ENCODE peak calls at places on chromosome 7, in six cellular contexts. C is activated CD8-positive, alpha-beta memory T cell treated with anti-CD3 and anti-CD28 coated beads, Interleukin-2, amount 10 ng/mL, durations not matched to agents 7 days and 5 days; N is GM23338; S is NCI-H1436; M is stimulated activated CD4-positive, alpha-beta T cell treated with anti-CD3 and anti-CD28 coated beads, TNF-alpha, amount 100 ng/mL, for 1 hour; H is left cardiac atrium. B is an unnamed sample.

GRCh38 chr7:155470686-155471638 is 13.0 kb downstream of the EN2 start:
- DNase-seq in C (no peak), N (peak; percentile 27), S (no peak), M (no peak), H (no peak), B (no peak)

GRCh38 chr7:122885583-122886356 is 490 bp downstream of the CADPS2 start:
- DNase-seq in C (no peak), N (peak; percentile 69), S (peak; percentile 33), M (no peak), H (peak; percentile 59), B (peak; percentile 6)

GRCh38 chr7:74658171-74659004 is 870 bp downstream of the GTF2I start:
- DNase-seq in C (peak; percentile 94), N (peak; percentile 97), S (peak; percentile 94), M (peak; percentile 70), H (peak; percentile 95), B (peak; percentile 92)

GRCh38 chr7:14639801-14640200 is 262.8 kb downstream of the DGKB start:
- DNase-seq in C (no peak), N (no peak), S (no peak), M (no peak), H (no peak), B (peak; percentile 31)

GRCh38 chr7:87354749-87355148 is 9.3 kb downstream of the CROT start:
- DNase-seq in C (no peak), N (peak; percentile 57), S (peak; percentile 0), M (no peak), H (no peak), B (no peak)

GRCh38 chr7:111846900-111847299 is 284.6 kb upstream of the IMMP2L start:
- DNase-seq in C (no peak), N (no peak), S (no peak), M (no peak), H (no peak), B (no peak)

GRCh38 chr7:117297606-117298005 is 25.3 kb downstream of the WNT2 start:
- DNase-seq in C (no peak), N (no peak), S (no peak), M (no peak), H (no peak), B (no peak)

GRCh38 chr7:68699090-68699711 is 899.1 kb upstream of the AUTS2 start:
- DNase-seq in C (no peak), N (no peak), S (no peak), M (no peak), H (no peak), B (no peak)

GRCh38 chr7:77989981-77990566 is 191.5 kb downstream of the PHTF2 start:
- DNase-seq in C (no peak), N (peak; percentile 74), S (peak; percentile 11), M (no peak), H (no peak), B (no peak)

GRCh38 chr7:2567663-2568238 is 9.0 kb downstream of the IQCE start:
- DNase-seq in C (no peak), N (peak; percentile 76), S (no peak), M (no peak), H (peak; percentile 41), B (no peak)

GRCh38 chr7:46583606-46584005 is 662.5 kb upstream of the IGFBP3 start:
- DNase-seq in C (no peak), N (no peak), S (no peak), M (no peak), H (no peak), B (no peak)

GRCh38 chr7:70384891-70385290 is 747.1 kb upstream of the GALNT17 start:
- DNase-seq in C (no peak), N (no peak), S (no peak), M (no peak), H (no peak), B (no peak)

GRCh38 chr7:5554287-5554785 is 130.7 kb upstream of the TNRC18 start:
- DNase-seq in C (no peak), N (no peak), S (no peak), M (no peak), H (no peak), B (no peak)

GRCh38 chr7:22418251-22419046 is 61.5 kb upstream of the RAPGEF5 start:
- DNase-seq in C (no peak), N (no peak), S (no peak), M (no peak), H (no peak), B (no peak)

GRCh38 chr7:118312051-118312450 is 87.5 kb downstream of the ANKRD7 start:
- DNase-seq in C (no peak), N (no peak), S (no peak), M (no peak), H (no peak), B (no peak)

GRCh38 chr7:156419782-156420181 is 220.8 kb upstream of the RNF32 start:
- DNase-seq in C (no peak), N (no peak), S (no peak), M (no peak), H (no peak), B (no peak)

GRCh38 chr7:93461350-93461749 is 113.2 kb downstream of the CALCR start:
- DNase-seq in C (no peak), N (peak; percentile 61), S (peak; percentile 48), M (no peak), H (no peak), B (peak; percentile 55)

GRCh38 chr7:51482976-51483375 is 166.4 kb upstream of the COBL start:
- DNase-seq in C (no peak), N (no peak), S (no peak), M (no peak), H (no peak), B (no peak)

GRCh38 chr7:17915168-17915567 is 25.1 kb downstream of the SNX13 start:
- DNase-seq in C (no peak), N (peak; percentile 21), S (no peak), M (no peak), H (no peak), B (no peak)

GRCh38 chr7:100053201-100053600 is 3.6 kb downstream of the ZSCAN21 start:
- DNase-seq in C (peak; percentile 45), N (peak; percentile 65), S (peak; percentile 84), M (no peak), H (no peak), B (peak; percentile 36)

GRCh38 chr7:158706710-158707590 is 2.3 kb upstream of the NCAPG2 start:
- DNase-seq in C (no peak), N (no peak), S (no peak), M (no peak), H (no peak), B (no peak)

GRCh38 chr7:106088014-106088413 is 24.1 kb downstream of the SYPL1 start:
- DNase-seq in C (no peak), N (no peak), S (no peak), M (no peak), H (no peak), B (no peak)

GRCh38 chr7:20661884-20662283 is 46.4 kb downstream of the ABCB5 start:
- DNase-seq in C (no peak), N (no peak), S (no peak), M (no peak), H (no peak), B (no peak)

GRCh38 chr7:100130608-100131453 is 4.1 kb downstream of the MBLAC1 start:
- DNase-seq in C (peak; percentile 89), N (peak; percentile 97), S (peak; percentile 76), M (peak; percentile 51), H (peak; percentile 80), B (peak; percentile 36)

GRCh38 chr7:101614939-101615302 is 14.2 kb downstream of the MYL10 start:
- DNase-seq in C (no peak), N (no peak), S (no peak), M (no peak), H (no peak), B (no peak)

GRCh38 chr7:91784469-91784868 is 96.0 kb downstream of the MTERF1 start:
- DNase-seq in C (no peak), N (no peak), S (peak; percentile 50), M (no peak), H (no peak), B (peak; percentile 55)

GRCh38 chr7:82444220-82445049 is 858 bp upstream of the CACNA2D1 start:
- DNase-seq in C (no peak), N (peak; percentile 60), S (no peak), M (no peak), H (no peak), B (peak; percentile 94)

GRCh38 chr7:113652501-113652900 is 266.3 kb downstream of the PPP1R3A start:
- DNase-seq in C (no peak), N (no peak), S (no peak), M (no peak), H (no peak), B (no peak)

GRCh38 chr7:725223-726005 is 1.1 kb upstream of the DNAAF5 start:
- DNase-seq in C (no peak), N (no peak), S (no peak), M (no peak), H (no peak), B (no peak)

GRCh38 chr7:55172161-55172560 is 153.3 kb downstream of the EGFR start:
- DNase-seq in C (no peak), N (no peak), S (no peak), M (no peak), H (no peak), B (no peak)

GRCh38 chr7:111893190-111893589 is 313.0 kb downstream of the DOCK4 start:
- DNase-seq in C (no peak), N (no peak), S (no peak), M (no peak), H (no peak), B (no peak)

GRCh38 chr7:90625562-90625961 is 29.4 kb downstream of the CDK14 start:
- DNase-seq in C (no peak), N (peak; percentile 80), S (no peak), M (no peak), H (peak; percentile 51), B (peak; percentile 52)

GRCh38 chr7:96327429-96327828 is 5.5 kb upstream of the SLC25A13 start:
- DNase-seq in C (no peak), N (no peak), S (no peak), M (no peak), H (no peak), B (peak; percentile 77)

GRCh38 chr7:135811513-135811912 is 62.9 kb upstream of the FAM180A start:
- DNase-seq in C (no peak), N (no peak), S (no peak), M (no peak), H (no peak), B (no peak)

GRCh38 chr7:23106491-23106800 is 861 bp downstream of the KLHL7 start:
- DNase-seq in C (no peak), N (peak; percentile 80), S (peak; percentile 32), M (no peak), H (no peak), B (peak; percentile 72)

GRCh38 chr7:83271212-83272099 is 108.8 kb upstream of the PCLO start:
- DNase-seq in C (no peak), N (peak; percentile 59), S (peak; percentile 45), M (no peak), H (no peak), B (peak; percentile 78)

GRCh38 chr7:130990178-130990832 is 256.3 kb upstream of the KLF14 start:
- DNase-seq in C (no peak), N (no peak), S (no peak), M (no peak), H (no peak), B (no peak)

GRCh38 chr7:28686418-28686800 is 271.7 kb downstream of the TRIL start:
- DNase-seq in C (no peak), N (peak; percentile 89), S (peak; percentile 26), M (no peak), H (no peak), B (no peak)

GRCh38 chr7:155255660-155256059 is 42.0 kb upstream of the INSIG1 start:
- DNase-seq in C (no peak), N (no peak), S (no peak), M (no peak), H (no peak), B (no peak)

GRCh38 chr7:46390042-46390441 is 469.0 kb upstream of the IGFBP3 start:
- DNase-seq in C (no peak), N (no peak), S (no peak), M (no peak), H (no peak), B (no peak)

B was measured in NCI-H1105 treated with DMSO at 0.1 percent for 48 hours.